ENCODE peak calls at places on chromosomes 12 and 14, in five cellular contexts. One of them, this sample, is unnamed.

GRCh38 chr12:67096533-67097318 is 172.4 kb upstream of the CAND1 start:
- DNase-seq in GM23338: no peak
- DNase-seq in GM12878: no peak
- DNase-seq in GM12865: no peak
- DNase-seq in endothelial cell of umbilical vein: no peak
- DNase-seq in this sample: no peak

GRCh38 chr12:26052652-26053051 is 72.2 kb downstream of the BHLHE41 start:
- DNase-seq in GM12878: no peak
- DNase-seq in GM12865: no peak
- DNase-seq in GM23338: no peak
- DNase-seq in endothelial cell of umbilical vein: no peak
- DNase-seq in this sample: no peak

GRCh38 chr14:56608682-56609081 is 29.1 kb downstream of the TMEM260 start:
- DNase-seq in GM23338: no peak
- DNase-seq in GM12878: no peak
- DNase-seq in endothelial cell of umbilical vein: no peak
- DNase-seq in GM12865: no peak
- DNase-seq in this sample: no peak

GRCh38 chr14:100106260-100106659 is 41.0 kb downstream of the EVL start:
- DNase-seq in GM12878: no peak
- DNase-seq in endothelial cell of umbilical vein: no peak
- DNase-seq in GM12865: no peak
- DNase-seq in GM23338: no peak
- DNase-seq in this sample: no peak

GRCh38 chr14:88841741-88842140 is 17.3 kb downstream of the TTC8 start:
- DNase-seq in GM12865: no peak
- DNase-seq in GM23338: no peak
- DNase-seq in GM12878: no peak
- DNase-seq in endothelial cell of umbilical vein: no peak
- DNase-seq in this sample: no peak

GRCh38 chr14:100823488-100823887 is 2.4 kb upstream of the MEG3 start:
- DNase-seq in GM23338: no peak
- DNase-seq in GM12865: no peak
- DNase-seq in GM12878: no peak
- DNase-seq in endothelial cell of umbilical vein: peak
- DNase-seq in this sample: no peak

GRCh38 chr12:104280111-104280510 is 23.4 kb upstream of the EID3 start:
- DNase-seq in GM12865: no peak
- DNase-seq in GM12878: no peak
- DNase-seq in GM23338: no peak
- DNase-seq in endothelial cell of umbilical vein: no peak
- DNase-seq in this sample: no peak

GRCh38 chr12:42222724-42223123 is 15.3 kb downstream of the YAF2 start:
- DNase-seq in GM12878: no peak
- DNase-seq in GM23338: no peak
- DNase-seq in endothelial cell of umbilical vein: no peak
- DNase-seq in GM12865: no peak
- DNase-seq in this sample: no peak

GRCh38 chr12:6074394-6074793 is 50.1 kb downstream of the VWF start:
- DNase-seq in GM12865: no peak
- DNase-seq in GM23338: no peak
- DNase-seq in GM12878: no peak
- DNase-seq in endothelial cell of umbilical vein: no peak
- DNase-seq in this sample: no peak

GRCh38 chr14:65438266-65438933 is 25.9 kb downstream of the FUT8 start:
- DNase-seq in GM12878: no peak
- DNase-seq in GM23338: no peak
- DNase-seq in endothelial cell of umbilical vein: no peak
- DNase-seq in GM12865: no peak
- DNase-seq in this sample: no peak

GRCh38 chr12:10153271-10154144 is 18.4 kb downstream of the OLR1 start:
- DNase-seq in GM12878: no peak
- DNase-seq in GM12865: peak
- DNase-seq in endothelial cell of umbilical vein: peak
- DNase-seq in GM23338: peak
- DNase-seq in this sample: peak

GRCh38 chr14:58238252-58239247 is 6.1 kb upstream of the PSMA3 start:
- DNase-seq in GM12865: no peak
- DNase-seq in GM12878: no peak
- DNase-seq in endothelial cell of umbilical vein: peak
- DNase-seq in GM23338: peak
- DNase-seq in this sample: no peak

GRCh38 chr12:84561362-84561761 is 351.2 kb downstream of the SLC6A15 start:
- DNase-seq in GM12878: no peak
- DNase-seq in endothelial cell of umbilical vein: no peak
- DNase-seq in GM12865: no peak
- DNase-seq in GM23338: no peak
- DNase-seq in this sample: no peak

GRCh38 chr14:103301512-103302197 is 32.4 kb upstream of the EIF5 start:
- DNase-seq in endothelial cell of umbilical vein: no peak
- DNase-seq in GM12865: no peak
- DNase-seq in GM23338: no peak
- DNase-seq in GM12878: no peak
- DNase-seq in this sample: no peak

GRCh38 chr12:59651230-59651920 is 55.5 kb downstream of the SLC16A7 start:
- DNase-seq in GM12878: no peak
- DNase-seq in GM23338: no peak
- DNase-seq in endothelial cell of umbilical vein: peak
- DNase-seq in GM12865: no peak
- DNase-seq in this sample: no peak

GRCh38 chr12:49903700-49904423 is at the start of gene FAIM2:
- DNase-seq in endothelial cell of umbilical vein: no peak
- DNase-seq in GM12865: no peak
- DNase-seq in GM23338: peak
- DNase-seq in GM12878: no peak
- DNase-seq in this sample: peak

GRCh38 chr12:68762691-68763090 is 16.7 kb downstream of the SLC35E3 start:
- DNase-seq in GM12878: no peak
- DNase-seq in GM12865: no peak
- DNase-seq in endothelial cell of umbilical vein: no peak
- DNase-seq in GM23338: no peak
- DNase-seq in this sample: no peak

GRCh38 chr14:90666571-90666970 is 149.7 kb downstream of the TTC7B start:
- DNase-seq in endothelial cell of umbilical vein: no peak
- DNase-seq in GM12878: no peak
- DNase-seq in GM23338: no peak
- DNase-seq in GM12865: no peak
- DNase-seq in this sample: no peak

GRCh38 chr12:103623716-103624115 is 36.6 kb downstream of the STAB2 start:
- DNase-seq in GM12878: no peak
- DNase-seq in endothelial cell of umbilical vein: no peak
- DNase-seq in GM12865: no peak
- DNase-seq in GM23338: no peak
- DNase-seq in this sample: no peak

GRCh38 chr14:23657959-23658470 is 21.9 kb downstream of the DHRS2 start:
- DNase-seq in endothelial cell of umbilical vein: no peak
- DNase-seq in GM23338: no peak
- DNase-seq in GM12878: no peak
- DNase-seq in GM12865: no peak
- DNase-seq in this sample: no peak

GRCh38 chr14:29410581-29410980 is 517.1 kb downstream of the PRKD1 start:
- DNase-seq in GM12865: peak
- DNase-seq in GM12878: no peak
- DNase-seq in GM23338: no peak
- DNase-seq in endothelial cell of umbilical vein: no peak
- DNase-seq in this sample: no peak

GRCh38 chr12:104805186-104805585 is 152.9 kb downstream of the SLC41A2 start:
- DNase-seq in GM12878: no peak
- DNase-seq in endothelial cell of umbilical vein: no peak
- DNase-seq in GM12865: no peak
- DNase-seq in GM23338: no peak
- DNase-seq in this sample: no peak

GRCh38 chr14:41558527-41558926 is 48.1 kb upstream of the LRFN5 start:
- DNase-seq in endothelial cell of umbilical vein: no peak
- DNase-seq in GM12878: no peak
- DNase-seq in GM12865: no peak
- DNase-seq in GM23338: no peak
- DNase-seq in this sample: no peak

GRCh38 chr12:6547987-6548386 is 7.9 kb downstream of the IFFO1 start:
- DNase-seq in endothelial cell of umbilical vein: peak
- DNase-seq in GM23338: no peak
- DNase-seq in GM12865: no peak
- DNase-seq in GM12878: no peak
- DNase-seq in this sample: no peak

GRCh38 chr12:122989443-122989839 is 9.0 kb downstream of the ARL6IP4 start:
- DNase-seq in GM23338: no peak
- DNase-seq in endothelial cell of umbilical vein: no peak
- DNase-seq in GM12878: no peak
- DNase-seq in GM12865: no peak
- DNase-seq in this sample: no peak

GRCh38 chr12:26748741-26749431 is 84.1 kb downstream of the ITPR2 start:
- DNase-seq in GM23338: no peak
- DNase-seq in GM12865: peak
- DNase-seq in endothelial cell of umbilical vein: peak
- DNase-seq in GM12878: peak
- DNase-seq in this sample: no peak

GRCh38 chr12:94134226-94134795 is 14.1 kb upstream of the PLXNC1 start:
- DNase-seq in GM12878: no peak
- DNase-seq in GM12865: peak
- DNase-seq in GM23338: peak
- DNase-seq in endothelial cell of umbilical vein: peak
- DNase-seq in this sample: no peak

GRCh38 chr12:57547366-57548315 is 649 bp upstream of the DCTN2 start:
- DNase-seq in endothelial cell of umbilical vein: no peak
- DNase-seq in GM23338: no peak
- DNase-seq in GM12865: no peak
- DNase-seq in GM12878: no peak
- DNase-seq in this sample: no peak

GRCh38 chr12:57545809-57546437 is 1.1 kb downstream of the DCTN2 start:
- DNase-seq in GM12878: no peak
- DNase-seq in GM23338: peak
- DNase-seq in GM12865: no peak
- DNase-seq in endothelial cell of umbilical vein: no peak
- DNase-seq in this sample: no peak

GRCh38 chr12:57548488-57548887 is 1.4 kb upstream of the KIF5A start:
- DNase-seq in GM23338: no peak
- DNase-seq in endothelial cell of umbilical vein: no peak
- DNase-seq in GM12878: no peak
- DNase-seq in GM12865: no peak
- DNase-seq in this sample: no peak

GRCh38 chr12:57549203-57549908 is 488 bp upstream of the KIF5A start:
- DNase-seq in endothelial cell of umbilical vein: no peak
- DNase-seq in GM12878: no peak
- DNase-seq in GM12865: no peak
- DNase-seq in GM23338: peak
- DNase-seq in this sample: no peak

DNA sequence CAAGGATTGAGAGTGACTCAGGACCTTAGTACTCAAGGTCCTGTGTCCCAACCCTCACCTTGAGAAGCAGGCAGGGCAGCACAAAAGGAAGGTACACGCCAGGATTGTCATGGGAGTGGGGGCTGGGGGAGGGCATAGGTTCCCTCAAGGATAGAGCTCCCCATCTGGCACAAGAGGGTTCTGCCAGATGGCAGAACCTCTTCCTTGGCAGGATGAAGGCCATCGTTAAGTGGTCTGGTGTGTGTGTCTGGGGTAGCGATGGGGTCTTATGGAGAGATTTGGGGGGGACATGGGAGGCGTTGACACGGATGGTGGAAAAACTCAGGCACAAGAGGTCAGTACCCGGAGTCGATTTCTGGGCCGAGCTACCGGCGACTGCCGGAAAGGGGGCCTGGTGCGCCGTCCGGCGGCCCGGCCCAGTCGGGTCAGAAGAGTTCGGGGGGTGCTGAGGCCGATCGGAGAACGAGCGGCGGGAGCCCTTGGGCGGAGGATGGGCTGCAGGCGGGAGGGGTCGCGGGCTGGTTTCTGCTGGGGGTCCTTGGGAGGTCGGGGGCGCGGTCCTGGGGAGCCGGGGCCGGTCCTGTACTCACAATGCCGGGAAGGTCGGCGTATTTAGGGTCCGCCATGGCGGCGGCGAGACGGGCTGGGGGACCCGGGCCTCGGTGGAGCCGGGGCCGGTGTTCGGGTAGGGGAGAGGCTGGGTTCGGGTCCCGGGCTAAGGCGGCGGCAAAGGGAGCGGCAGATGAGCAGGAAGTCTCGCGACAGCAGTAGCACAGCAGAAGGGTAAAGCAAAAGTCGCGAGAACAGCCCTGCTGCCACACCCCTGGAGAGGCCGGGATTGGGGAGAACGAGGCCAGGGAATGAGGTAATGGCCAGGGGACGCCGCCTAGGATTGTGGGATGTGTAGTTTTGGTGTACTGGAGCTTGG is at the start of gene DCTN2:
- DNase-seq in GM12865: peak
- DNase-seq in GM12878: peak
- DNase-seq in endothelial cell of umbilical vein: peak
- DNase-seq in GM23338: peak
- DNase-seq in this sample: peak
- TF ChIP-seq CTCF in GM12865: no peak
- TF ChIP-seq CTCF in GM12878: peak
- TF ChIP-seq CTCF in endothelial cell of umbilical vein: no peak
- TF ChIP-seq CTCF in GM23338: no peak
- TF ChIP-seq CTCF in this sample: no peak

GRCh38 chr12:47408171-47408871 is 297.5 kb downstream of the RPAP3 start:
- DNase-seq in GM12878: peak
- DNase-seq in GM12865: peak
- DNase-seq in endothelial cell of umbilical vein: peak
- DNase-seq in GM23338: peak
- DNase-seq in this sample: no peak
- TF ChIP-seq CTCF in GM12878: peak
- TF ChIP-seq CTCF in GM12865: peak
- TF ChIP-seq CTCF in endothelial cell of umbilical vein: no peak
- TF ChIP-seq CTCF in GM23338: peak
- TF ChIP-seq CTCF in this sample: no peak

DNA sequence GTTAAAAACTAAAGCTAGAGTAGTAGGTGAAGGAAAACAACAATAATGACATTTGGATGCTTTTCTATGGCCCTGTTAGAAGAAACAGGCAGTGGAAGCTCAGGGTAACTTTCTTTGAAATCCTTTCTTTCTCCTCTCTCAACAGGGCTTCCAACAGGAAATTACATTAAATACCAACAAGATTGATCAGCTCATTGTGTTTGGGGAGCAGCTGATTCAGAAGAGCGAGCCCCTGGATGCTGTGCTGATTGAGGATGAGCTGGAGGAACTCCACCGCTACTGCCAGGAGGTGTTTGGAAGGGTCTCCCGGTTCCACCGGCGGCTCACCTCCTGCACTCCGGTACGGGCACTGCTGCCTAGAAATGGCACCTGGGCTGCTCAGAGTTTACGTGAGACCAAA is 81.5 kb downstream of the ESR2 start:
- DNase-seq in GM12878: no peak
- DNase-seq in GM23338: no peak
- DNase-seq in endothelial cell of umbilical vein: peak
- DNase-seq in GM12865: no peak
- DNase-seq in this sample: no peak
- TF ChIP-seq CTCF in GM12878: no peak
- TF ChIP-seq CTCF in GM23338: no peak
- TF ChIP-seq CTCF in endothelial cell of umbilical vein: no peak
- TF ChIP-seq CTCF in GM12865: no peak
- TF ChIP-seq CTCF in this sample: no peak

DNA sequence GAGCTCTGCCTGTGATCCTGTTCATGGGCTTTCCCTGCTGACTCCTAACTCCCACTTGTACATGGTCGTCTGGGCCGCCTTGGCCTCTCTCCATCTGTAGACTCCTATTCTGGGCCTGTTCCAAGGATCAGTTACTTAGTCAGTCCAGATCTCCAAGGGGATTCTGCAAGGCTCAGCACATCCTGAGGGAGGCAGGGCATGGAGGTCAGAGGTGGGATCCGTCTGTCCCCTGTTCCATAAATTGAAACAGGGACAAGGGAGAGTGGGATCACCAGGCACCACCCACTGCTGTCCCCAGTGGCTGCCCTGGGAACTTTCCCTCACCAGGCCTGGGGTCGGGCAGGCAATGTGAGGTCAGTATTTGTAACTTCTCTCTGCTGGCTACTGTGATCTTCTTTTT is 43.5 kb downstream of the KCTD10 start:
- DNase-seq in GM23338: peak
- DNase-seq in endothelial cell of umbilical vein: no peak
- DNase-seq in GM12865: no peak
- DNase-seq in GM12878: no peak
- DNase-seq in this sample: peak
- TF ChIP-seq CTCF in GM23338: peak
- TF ChIP-seq CTCF in endothelial cell of umbilical vein: peak
- TF ChIP-seq CTCF in GM12865: peak
- TF ChIP-seq CTCF in GM12878: peak
- TF ChIP-seq CTCF in this sample: peak

This sample was measured in glutamatergic neuron.